ENCODE peak calls at places on chromosomes 1 and 21, in seven cellular contexts. L is CD4-positive, CD25-positive, alpha-beta regulatory T cell; S is IMR-90; I is pancreas; C is psoas muscle; D is tibial artery; J is lower lobe of right lung. V is an unnamed sample. For H3K36me3, the result is how much of the 10 kb centered on the place peaks cover.

GRCh38 chr1:24927473-24927872 is 2.6 kb downstream of the RUNX3 start:
- DNase-seq in L (no peak), S (no peak), I (no peak), C (no peak), D (no peak), J (no peak), V (no peak)

GRCh38 chr1:159556931-159557369 is 21.1 kb upstream of the OR10J5 start:
- DNase-seq in L (no peak), S (no peak), I (no peak), C (no peak), D (no peak), J (no peak), V (no peak)

GRCh38 chr1:203600782-203601513 is 25.7 kb upstream of the ATP2B4 start:
- DNase-seq in L (no peak), S (peak), I (no peak), C (no peak), D (no peak), J (no peak), V (no peak)

GRCh38 chr1:44263191-44263944 is 50.1 kb downstream of the DMAP1 start:
- DNase-seq in L (no peak), S (no peak), I (no peak), C (no peak), D (no peak), J (no peak), V (no peak)

GRCh38 chr1:88731475-88731874 is 47.4 kb downstream of the PKN2 start:
- DNase-seq in L (no peak), S (peak), I (no peak), C (no peak), D (no peak), J (no peak), V (peak)

GRCh38 chr1:215243275-215244054 is 160.9 kb downstream of the KCNK2 start:
- DNase-seq in L (no peak), S (peak), I (no peak), C (no peak), D (no peak), J (no peak), V (no peak)

GRCh38 chr1:10051656-10052055 is 18.9 kb downstream of the UBE4B start:
- DNase-seq in L (no peak), S (no peak), I (no peak), C (no peak), D (no peak), J (no peak), V (no peak)

GRCh38 chr1:15303912-15304311 is 56.9 kb downstream of the FHAD1 start:
- DNase-seq in L (no peak), S (no peak), I (no peak), C (no peak), D (no peak), J (no peak), V (no peak)

GRCh38 chr1:228393268-228393699 is 13.4 kb downstream of the TRIM11 start:
- DNase-seq in L (no peak), S (peak), I (peak), C (no peak), D (peak), J (peak), V (peak)

GRCh38 chr1:153364766-153365678 is 7.4 kb downstream of the S100A9 start:
- DNase-seq in L (no peak), S (no peak), I (no peak), C (no peak), D (peak), J (no peak), V (no peak)

GRCh38 chr1:53693773-53694717 is 44.9 kb downstream of the GLIS1 start:
- DNase-seq in L (no peak), S (peak), I (no peak), C (no peak), D (no peak), J (no peak), V (no peak)

GRCh38 chr1:102191723-102192122 is 195.0 kb upstream of the OLFM3 start:
- DNase-seq in L (no peak), S (no peak), I (no peak), C (no peak), D (no peak), J (no peak), V (no peak)

GRCh38 chr21:45950740-45951515 is 30.6 kb upstream of the COL6A1 start:
- DNase-seq in L (no peak), S (peak), I (no peak), C (peak), D (peak), J (no peak), V (peak)
- H3K27ac ChIP-seq in L (no peak), S (no peak), I (no peak), C (no peak), D (peak), J (no peak), V (no peak)

GRCh38 chr1:40059292-40059959 is 18.9 kb downstream of the CAP1 start:
- DNase-seq in L (no peak), S (peak), I (no peak), C (no peak), D (no peak), J (no peak), V (no peak)

GRCh38 chr1:40060351-40060750 is 19.8 kb downstream of the CAP1 start:
- DNase-seq in L (no peak), S (no peak), I (no peak), C (no peak), D (no peak), J (no peak), V (no peak)

GRCh38 chr1:40059960-40060337 is 19.4 kb downstream of the CAP1 start:
- DNase-seq in L (no peak), S (no peak), I (no peak), C (no peak), D (no peak), J (no peak), V (no peak)

GRCh38 chr1:40067023-40067422 is 26.5 kb downstream of the CAP1 start:
- DNase-seq in L (no peak), S (peak), I (no peak), C (no peak), D (no peak), J (no peak), V (no peak)

DNA sequence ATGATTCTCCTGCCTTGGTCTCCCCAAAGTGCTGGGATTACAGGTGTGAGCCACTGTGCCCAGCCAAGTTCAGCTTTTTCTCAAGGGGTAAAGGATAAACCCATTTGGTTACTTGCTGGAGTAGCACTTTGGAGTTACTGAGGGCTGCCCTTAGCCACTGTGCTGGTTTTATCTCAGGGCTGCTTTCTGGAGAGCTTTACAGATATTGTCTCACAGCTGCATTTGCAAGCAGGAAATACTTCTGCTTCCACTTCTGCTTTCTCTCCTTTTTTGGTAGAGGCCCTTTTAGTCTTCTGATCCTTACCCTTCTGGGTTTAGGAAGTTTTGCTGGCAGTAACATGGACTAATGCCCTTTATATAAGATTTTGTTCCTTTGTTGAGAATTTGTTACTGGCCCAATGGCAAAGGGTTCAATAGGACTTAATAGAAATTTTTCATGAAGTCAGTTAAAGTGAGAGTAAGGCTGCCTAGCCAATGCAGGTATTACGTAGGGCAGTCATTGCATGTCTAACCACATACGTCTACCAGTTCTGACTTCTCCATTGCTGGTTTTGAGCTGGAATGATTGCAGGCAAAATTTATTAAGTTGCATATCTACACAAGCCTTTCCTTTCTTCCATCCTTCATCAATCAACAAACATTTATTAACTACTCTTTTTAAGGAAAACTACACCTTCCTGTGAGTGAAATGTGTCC is 24.4 kb downstream of the CAP1 start:
- DNase-seq in L (no peak), S (no peak), I (no peak), C (no peak), D (no peak), J (no peak), V (no peak)
- H3K36me3 ChIP-seq in L (half or more), S (half or more), I (half or more), C (half or more), D (half or more), J (half or more), V (half or more)

DNA sequence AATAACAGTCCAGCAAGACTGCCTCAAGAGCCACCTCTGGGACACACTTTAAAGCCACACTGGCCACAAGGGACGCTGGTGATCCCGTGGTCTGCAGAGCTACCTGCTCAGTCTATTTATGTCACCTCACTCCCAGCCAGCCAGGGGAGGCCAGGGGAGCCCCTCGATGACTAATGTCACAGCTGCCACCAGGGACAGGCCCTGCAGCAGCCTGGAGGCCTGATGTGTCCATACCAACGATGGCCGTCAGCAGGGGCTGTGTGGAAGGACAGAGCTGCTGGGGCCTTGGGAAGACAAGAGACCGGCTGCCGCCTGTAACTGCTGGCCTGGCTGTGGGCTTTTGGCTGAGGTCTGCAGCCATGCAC is 71.0 kb downstream of the SIK1 start:
- DNase-seq in L (no peak), S (no peak), I (no peak), C (no peak), D (no peak), J (no peak), V (no peak)
- H3K27ac ChIP-seq in L (no peak), S (no peak), I (no peak), C (no peak), D (no peak), J (no peak), V (no peak)

GRCh38 chr1:180976958-180977357 is 45.7 kb downstream of the STX6 start:
- DNase-seq in L (no peak), S (no peak), I (no peak), C (no peak), D (no peak), J (no peak), V (no peak)
- H3K36me3 ChIP-seq in L (half or more), S (under half), I (under half), C (half or more), D (half or more), J (half or more), V (under half)

DNA sequence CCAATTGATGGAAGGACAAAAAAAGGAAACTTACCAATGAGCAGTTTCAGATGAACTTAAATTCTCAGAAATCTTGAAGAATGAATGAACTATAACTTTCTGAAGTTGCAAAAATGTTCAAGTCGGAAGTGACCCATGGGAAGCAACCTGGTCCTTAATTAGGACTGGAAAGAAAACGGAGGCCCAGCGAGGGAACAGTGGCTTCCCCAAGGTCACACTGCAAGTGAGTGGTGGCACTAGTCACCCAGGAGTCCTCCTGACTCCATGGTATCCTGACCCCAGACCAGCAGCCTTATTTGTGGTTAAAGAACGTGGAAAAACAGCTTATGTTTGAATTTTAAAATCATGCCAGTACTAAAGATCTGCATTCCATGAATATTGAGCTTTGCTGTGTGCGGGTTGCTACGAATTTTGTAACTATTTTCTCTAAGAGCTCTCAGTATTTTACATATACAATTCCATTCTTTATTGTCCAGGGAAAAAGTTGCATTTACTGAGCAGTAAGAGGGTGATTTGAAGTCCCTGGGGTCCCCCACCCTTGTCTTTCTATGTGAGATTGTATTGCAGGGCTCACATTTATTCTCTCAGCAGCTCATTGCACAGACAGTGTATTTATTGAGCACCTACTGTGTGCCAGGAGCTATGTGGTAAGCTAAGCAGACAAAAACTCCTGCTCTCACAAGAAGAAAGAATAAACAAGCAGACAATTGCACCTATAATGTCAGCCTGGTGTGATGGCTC is 61.5 kb upstream of the ATP5PO start:
- DNase-seq in L (no peak), S (no peak), I (no peak), C (no peak), D (no peak), J (no peak), V (no peak)
- H3K27ac ChIP-seq in L (peak), S (peak), I (no peak), C (peak), D (peak), J (peak), V (peak)